ENCODE peak calls at places on chromosome 10, in five cellular contexts. One of them, this sample, is unnamed.

GRCh38 chr10:95818663-95819062 is 62.7 kb downstream of the ENTPD1 start:
- DNase-seq in occipital lobe: no peak
- DNase-seq in activated CD8-positive, alpha-beta memory T cell treated with anti-CD3 and anti-CD28 coated beads for 48 hours: no peak
- DNase-seq in mammary epithelial cell: peak; percentile 68
- DNase-seq in non-pigmented ciliary epithelial cell: peak; percentile 79
- DNase-seq in this sample: peak; percentile 56

GRCh38 chr10:97766996-97767924 is 4.5 kb downstream of the SFRP5 start:
- DNase-seq in occipital lobe: no peak
- DNase-seq in activated CD8-positive, alpha-beta memory T cell treated with anti-CD3 and anti-CD28 coated beads for 48 hours: no peak
- DNase-seq in mammary epithelial cell: no peak
- DNase-seq in non-pigmented ciliary epithelial cell: no peak
- DNase-seq in this sample: no peak

GRCh38 chr10:33190406-33190805 is 144.1 kb downstream of the NRP1 start:
- DNase-seq in occipital lobe: no peak
- DNase-seq in activated CD8-positive, alpha-beta memory T cell treated with anti-CD3 and anti-CD28 coated beads for 48 hours: no peak
- DNase-seq in mammary epithelial cell: no peak
- DNase-seq in non-pigmented ciliary epithelial cell: no peak
- DNase-seq in this sample: no peak

GRCh38 chr10:24981161-24981710 is 28.8 kb upstream of the PRTFDC1 start:
- DNase-seq in occipital lobe: no peak
- DNase-seq in activated CD8-positive, alpha-beta memory T cell treated with anti-CD3 and anti-CD28 coated beads for 48 hours: no peak
- DNase-seq in mammary epithelial cell: no peak
- DNase-seq in non-pigmented ciliary epithelial cell: no peak
- DNase-seq in this sample: no peak

GRCh38 chr10:6576326-6576725 is 3.8 kb downstream of the PRKCQ start:
- DNase-seq in occipital lobe: no peak
- DNase-seq in activated CD8-positive, alpha-beta memory T cell treated with anti-CD3 and anti-CD28 coated beads for 48 hours: no peak
- DNase-seq in mammary epithelial cell: no peak
- DNase-seq in non-pigmented ciliary epithelial cell: no peak
- DNase-seq in this sample: no peak

GRCh38 chr10:101071885-101072433 is 10.2 kb downstream of the KAZALD1 start:
- DNase-seq in occipital lobe: no peak
- DNase-seq in activated CD8-positive, alpha-beta memory T cell treated with anti-CD3 and anti-CD28 coated beads for 48 hours: no peak
- DNase-seq in mammary epithelial cell: no peak
- DNase-seq in non-pigmented ciliary epithelial cell: no peak
- DNase-seq in this sample: no peak

GRCh38 chr10:3241128-3242057 is 68.8 kb upstream of the PITRM1 start:
- DNase-seq in occipital lobe: no peak
- DNase-seq in activated CD8-positive, alpha-beta memory T cell treated with anti-CD3 and anti-CD28 coated beads for 48 hours: no peak
- DNase-seq in mammary epithelial cell: no peak
- DNase-seq in non-pigmented ciliary epithelial cell: no peak
- DNase-seq in this sample: no peak

GRCh38 chr10:60536529-60537114 is 146.9 kb upstream of the ANK3 start:
- DNase-seq in occipital lobe: no peak
- DNase-seq in activated CD8-positive, alpha-beta memory T cell treated with anti-CD3 and anti-CD28 coated beads for 48 hours: no peak
- DNase-seq in mammary epithelial cell: peak; percentile 78
- DNase-seq in non-pigmented ciliary epithelial cell: peak; percentile 65
- DNase-seq in this sample: peak; percentile 52

GRCh38 chr10:119341236-119342016 is 134.1 kb downstream of the GRK5 start:
- DNase-seq in occipital lobe: no peak
- DNase-seq in activated CD8-positive, alpha-beta memory T cell treated with anti-CD3 and anti-CD28 coated beads for 48 hours: no peak
- DNase-seq in mammary epithelial cell: peak; percentile 69
- DNase-seq in non-pigmented ciliary epithelial cell: no peak
- DNase-seq in this sample: no peak

GRCh38 chr10:5460468-5461200 is 38.7 kb downstream of the CALML5 start:
- DNase-seq in occipital lobe: no peak
- DNase-seq in activated CD8-positive, alpha-beta memory T cell treated with anti-CD3 and anti-CD28 coated beads for 48 hours: no peak
- DNase-seq in mammary epithelial cell: no peak
- DNase-seq in non-pigmented ciliary epithelial cell: no peak
- DNase-seq in this sample: no peak

GRCh38 chr10:126063353-126063791 is 167.0 kb downstream of the FANK1 start:
- DNase-seq in occipital lobe: no peak
- DNase-seq in activated CD8-positive, alpha-beta memory T cell treated with anti-CD3 and anti-CD28 coated beads for 48 hours: no peak
- DNase-seq in mammary epithelial cell: peak; percentile 65
- DNase-seq in non-pigmented ciliary epithelial cell: peak; percentile 59
- DNase-seq in this sample: peak; percentile 75

GRCh38 chr10:74244097-74244685 is 93.2 kb downstream of the ADK start:
- DNase-seq in occipital lobe: no peak
- DNase-seq in activated CD8-positive, alpha-beta memory T cell treated with anti-CD3 and anti-CD28 coated beads for 48 hours: no peak
- DNase-seq in mammary epithelial cell: no peak
- DNase-seq in non-pigmented ciliary epithelial cell: no peak
- DNase-seq in this sample: no peak

GRCh38 chr10:89555688-89556445 is 20.5 kb upstream of the SLC16A12 start:
- DNase-seq in occipital lobe: no peak
- DNase-seq in activated CD8-positive, alpha-beta memory T cell treated with anti-CD3 and anti-CD28 coated beads for 48 hours: no peak
- DNase-seq in mammary epithelial cell: peak; percentile 16
- DNase-seq in non-pigmented ciliary epithelial cell: no peak
- DNase-seq in this sample: no peak

GRCh38 chr10:132832186-132832983 is 46.4 kb upstream of the NKX6-2 start:
- DNase-seq in occipital lobe: no peak
- DNase-seq in activated CD8-positive, alpha-beta memory T cell treated with anti-CD3 and anti-CD28 coated beads for 48 hours: no peak
- DNase-seq in mammary epithelial cell: no peak
- DNase-seq in non-pigmented ciliary epithelial cell: no peak
- DNase-seq in this sample: no peak

GRCh38 chr10:116270691-116271592 is 2.1 kb downstream of the GFRA1 start:
- DNase-seq in occipital lobe: no peak
- DNase-seq in activated CD8-positive, alpha-beta memory T cell treated with anti-CD3 and anti-CD28 coated beads for 48 hours: no peak
- DNase-seq in mammary epithelial cell: no peak
- DNase-seq in non-pigmented ciliary epithelial cell: no peak
- DNase-seq in this sample: no peak

GRCh38 chr10:72728462-72728861 is 36.5 kb downstream of the MCU start:
- DNase-seq in occipital lobe: no peak
- DNase-seq in activated CD8-positive, alpha-beta memory T cell treated with anti-CD3 and anti-CD28 coated beads for 48 hours: no peak
- DNase-seq in mammary epithelial cell: no peak
- DNase-seq in non-pigmented ciliary epithelial cell: no peak
- DNase-seq in this sample: no peak

GRCh38 chr10:4260483-4260882 is 475.5 kb upstream of the KLF6 start:
- DNase-seq in occipital lobe: no peak
- DNase-seq in activated CD8-positive, alpha-beta memory T cell treated with anti-CD3 and anti-CD28 coated beads for 48 hours: no peak
- DNase-seq in mammary epithelial cell: peak; percentile 56
- DNase-seq in non-pigmented ciliary epithelial cell: no peak
- DNase-seq in this sample: peak; percentile 44

GRCh38 chr10:30687698-30688213 is 58.2 kb upstream of the LYZL2 start:
- DNase-seq in occipital lobe: peak; percentile 50
- DNase-seq in activated CD8-positive, alpha-beta memory T cell treated with anti-CD3 and anti-CD28 coated beads for 48 hours: peak; percentile 84
- DNase-seq in mammary epithelial cell: peak; percentile 65
- DNase-seq in non-pigmented ciliary epithelial cell: no peak
- DNase-seq in this sample: no peak

GRCh38 chr10:1272079-1272478 is 215.9 kb downstream of the WDR37 start:
- DNase-seq in occipital lobe: no peak
- DNase-seq in activated CD8-positive, alpha-beta memory T cell treated with anti-CD3 and anti-CD28 coated beads for 48 hours: no peak
- DNase-seq in mammary epithelial cell: no peak
- DNase-seq in non-pigmented ciliary epithelial cell: no peak
- DNase-seq in this sample: no peak